ENCODE peak calls at places on chromosomes 2 and 18, in four cellular contexts. E is stomach; K is CD8-positive, alpha-beta T cell; L is heart right ventricle. S is an unnamed sample. For H3K4me1, the result is how much of the 10 kb centered on the place peaks cover.

GRCh38 chr2:42752299-42752698 is 11.6 kb downstream of the OXER1 start:
- DNase-seq in K (no peak), E (no peak), L (no peak), S (no peak)

GRCh38 chr2:12334289-12335003 is 382.3 kb upstream of the TRIB2 start:
- DNase-seq in L (no peak), E (no peak), K (no peak), S (no peak)

GRCh38 chr2:9565436-9566153 is 10.0 kb upstream of the ADAM17 start:
- DNase-seq in E (peak), L (peak), K (no peak), S (peak)

GRCh38 chr2:209638346-209638745 is 133.3 kb upstream of the UNC80 start:
- DNase-seq in E (no peak), K (no peak), L (no peak), S (no peak)

GRCh38 chr2:227870710-227871374 is 589 bp upstream of the DAW1 start:
- DNase-seq in E (no peak), K (no peak), L (no peak), S (no peak)

GRCh38 chr2:212360068-212360460 is 178.5 kb downstream of the ERBB4 start:
- DNase-seq in L (no peak), E (no peak), K (no peak), S (no peak)

GRCh38 chr2:36137612-36138011 is 218.0 kb upstream of the CRIM1 start:
- DNase-seq in K (no peak), L (no peak), E (no peak), S (no peak)

GRCh38 chr2:172847188-172847587 is 111.5 kb downstream of the RAPGEF4 start:
- DNase-seq in E (no peak), K (no peak), L (no peak), S (no peak)

GRCh38 chr2:109418716-109419115 is 195.1 kb downstream of the SEPTIN10 start:
- DNase-seq in L (no peak), E (no peak), K (no peak), S (no peak)

DNA sequence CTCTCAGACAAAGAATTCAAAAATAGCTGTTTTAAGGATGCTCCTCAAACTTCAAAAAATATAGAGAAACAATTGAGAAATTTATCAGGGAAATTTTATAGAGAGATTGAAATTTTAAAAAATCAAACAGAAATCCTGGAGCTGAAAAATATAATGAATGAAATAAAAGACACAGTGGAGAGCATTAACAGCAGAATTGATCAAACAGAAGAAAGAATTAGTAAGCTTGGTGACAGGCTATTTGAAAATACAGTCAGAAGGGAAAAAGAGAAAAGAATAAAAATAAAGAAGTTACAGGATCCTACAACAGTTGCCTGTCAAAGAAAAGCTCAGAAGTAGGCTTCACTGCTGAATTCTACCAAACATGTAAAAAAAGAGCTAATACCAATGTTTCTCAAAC is 293.8 kb upstream of the VWC2L start:
- DNase-seq in E (no peak), K (no peak), L (no peak), S (no peak)
- H3K4me1 ChIP-seq in E (under half), K (under half), L (under half), S (under half)

GRCh38 chr2:156434461-156435291 is 1.5 kb upstream of the GPD2 start:
- DNase-seq in L (no peak), K (peak), E (no peak), S (no peak)
- H3K4me3 ChIP-seq in L (no peak), K (no peak), E (peak), S (peak)

GRCh38 chr2:45874324-45874723 is 222.8 kb downstream of the PRKCE start:
- DNase-seq in E (peak), L (peak), K (no peak), S (peak)

GRCh38 chr2:45869165-45869501 is 217.7 kb downstream of the PRKCE start:
- DNase-seq in K (no peak), E (no peak), L (no peak), S (no peak)

GRCh38 chr2:45871025-45871424 is 219.6 kb downstream of the PRKCE start:
- DNase-seq in K (no peak), E (no peak), L (no peak), S (no peak)

GRCh38 chr2:45871541-45871940 is 220.1 kb downstream of the PRKCE start:
- DNase-seq in E (no peak), K (no peak), L (no peak), S (no peak)

GRCh38 chr2:45872211-45872610 is 220.7 kb downstream of the PRKCE start:
- DNase-seq in E (no peak), L (no peak), K (no peak), S (no peak)
- H3K27ac ChIP-seq in E (no peak), L (no peak), K (no peak), S (no peak)

GRCh38 chr18:24188120-24188519 is 49.3 kb downstream of the CABYR start:
- DNase-seq in L (no peak), K (no peak), E (no peak), S (no peak)

GRCh38 chr18:24189664-24190346 is 50.9 kb downstream of the CABYR start:
- DNase-seq in K (no peak), L (no peak), E (no peak), S (no peak)

GRCh38 chr18:24187689-24188088 is 48.8 kb downstream of the CABYR start:
- DNase-seq in L (no peak), K (no peak), E (no peak), S (no peak)

GRCh38 chr18:24189007-24189528 is 50.2 kb downstream of the CABYR start:
- DNase-seq in E (no peak), L (no peak), K (no peak), S (no peak)

DNA sequence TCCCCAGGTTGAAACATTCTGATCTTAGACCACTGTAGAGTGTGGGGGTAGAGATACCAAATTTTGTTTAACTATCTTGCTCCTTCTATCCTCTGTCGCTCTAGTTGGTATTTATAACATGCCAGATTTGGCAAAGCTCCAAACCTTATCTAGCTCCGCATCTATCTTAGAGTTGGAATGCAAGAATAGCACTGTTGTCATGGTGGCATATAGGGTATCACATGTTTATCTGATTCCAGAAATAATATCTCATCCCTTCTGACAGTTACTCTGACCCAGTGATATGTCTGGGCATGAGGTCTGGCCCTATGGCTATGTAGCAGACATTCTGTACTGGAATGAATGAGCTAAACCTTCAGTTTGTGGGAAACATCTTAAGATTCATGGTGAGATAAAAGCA is 51.7 kb downstream of the CABYR start:
- DNase-seq in E (no peak), K (no peak), L (no peak), S (no peak)
- H3K4me1 ChIP-seq in E (under half), K (under half), L (under half), S (under half)

GRCh38 chr2:145110668-145111067 is 590.7 kb upstream of the ZEB2 start:
- DNase-seq in E (no peak), K (no peak), L (no peak), S (no peak)

GRCh38 chr2:145108959-145109710 is 589.2 kb upstream of the ZEB2 start:
- DNase-seq in K (no peak), L (no peak), E (no peak), S (no peak)

GRCh38 chr2:145106293-145106692 is 586.4 kb upstream of the ZEB2 start:
- DNase-seq in L (no peak), K (no peak), E (no peak), S (no peak)

GRCh38 chr2:145108385-145108784 is 588.5 kb upstream of the ZEB2 start:
- DNase-seq in L (no peak), E (no peak), K (no peak), S (no peak)
- H3K4me3 ChIP-seq in L (no peak), E (no peak), K (no peak), S (no peak)

GRCh38 chr2:138122891-138123290 is 158.6 kb downstream of the HNMT start:
- DNase-seq in K (no peak), L (no peak), E (no peak), S (no peak)
- H3K27ac ChIP-seq in K (no peak), L (no peak), E (peak), S (no peak)

GRCh38 chr2:230873670-230874401 is 9.1 kb downstream of the ITM2C start:
- DNase-seq in K (no peak), E (peak), L (no peak), S (no peak)
- H3K4me1 ChIP-seq in K (half or more), E (under half), L (under half), S (under half)

GRCh38 chr2:215272918-215273317 is 38.9 kb upstream of the ATIC start:
- DNase-seq in K (no peak), E (no peak), L (no peak), S (no peak)

GRCh38 chr2:215270118-215270451 is 41.8 kb upstream of the ATIC start:
- DNase-seq in E (no peak), K (no peak), L (no peak), S (no peak)

GRCh38 chr2:215264374-215264773 is 47.5 kb upstream of the ATIC start:
- DNase-seq in K (no peak), L (no peak), E (no peak), S (no peak)

GRCh38 chr2:215271466-215271865 is 40.4 kb upstream of the ATIC start:
- DNase-seq in L (no peak), K (no peak), E (no peak), S (no peak)

DNA sequence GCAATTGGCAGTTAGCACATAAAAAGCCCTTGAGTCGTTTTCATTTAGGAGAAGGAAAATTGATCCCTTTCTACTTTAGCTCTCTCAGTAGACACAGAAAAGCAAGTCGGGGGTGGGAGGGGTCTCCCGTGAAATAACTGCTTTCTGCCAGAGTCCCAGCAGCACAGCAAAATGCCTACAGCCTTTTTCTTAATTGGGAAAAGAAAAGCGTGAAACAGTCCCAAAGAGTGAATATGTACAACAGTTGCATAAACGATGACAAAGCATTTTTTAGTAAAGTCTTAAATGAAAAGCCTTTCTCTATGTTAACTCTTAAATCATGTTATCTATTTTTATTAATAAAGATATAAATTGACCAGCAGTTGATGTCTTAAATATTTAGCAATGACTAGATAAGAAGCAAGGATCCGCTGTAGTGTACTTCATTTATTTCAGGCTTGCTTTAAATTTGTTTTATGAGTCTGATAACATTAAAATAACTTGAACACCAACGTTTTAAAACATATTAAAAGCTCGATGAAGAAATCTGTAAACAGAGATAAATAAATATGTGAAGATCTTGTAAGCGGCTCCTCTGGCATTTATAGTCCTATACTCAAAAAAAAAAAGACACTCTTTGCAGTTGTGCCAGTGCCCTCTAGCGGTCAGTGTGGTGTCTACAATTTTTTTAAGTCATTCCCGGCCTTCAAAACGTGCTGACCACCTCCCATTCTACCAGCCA is 42.3 kb upstream of the ATIC start:
- DNase-seq in E (peak), K (peak), L (peak), S (peak)
- H3K4me3 ChIP-seq in E (no peak), K (no peak), L (no peak), S (no peak)

GRCh38 chr2:101961287-101962242 is 30.2 kb upstream of the IL1R2 start:
- DNase-seq in L (peak), E (peak), K (no peak), S (peak)
- H3K27ac ChIP-seq in L (no peak), E (peak), K (no peak), S (no peak)